ENCODE peak calls at places on chromosomes 2 and 18, in ten cellular contexts. O is A549, V is fibroblast of mammary gland, E is sigmoid colon, T is left lung, J is foreskin fibroblast, U is H1, M is choroid plexus epithelial cell, F is nephron progenitor cell, G is HepG2. Q is an unnamed sample.

GRCh38 chr2:236744316-236745105 is 174.9 kb downstream of the ACKR3 start:
- DNase-seq in E (no peak), J (peak; percentile 89), V (peak; percentile 99), M (peak; percentile 99), T (peak; percentile 58), U (no peak), O (no peak), G (no peak), F (no peak), Q (no peak)

GRCh38 chr2:10283106-10284062 is 19.3 kb upstream of the HPCAL1 start:
- DNase-seq in E (peak; percentile 64), G (peak; percentile 45), T (no peak), V (peak; percentile 83), O (peak; percentile 98), U (no peak), J (peak; percentile 94), F (no peak), M (peak; percentile 51), Q (no peak)

GRCh38 chr2:1488851-1489250 is 75.6 kb downstream of the TPO start:
- DNase-seq in G (no peak), J (no peak), M (no peak), F (no peak), T (no peak), E (peak; percentile 18), V (no peak), O (no peak), U (no peak), Q (no peak)

GRCh38 chr18:63079114-63079513 is 240.5 kb downstream of the BCL2 start:
- DNase-seq in F (no peak), V (no peak), E (no peak), G (no peak), T (no peak), O (no peak), M (no peak), J (no peak), U (no peak), Q (no peak)

GRCh38 chr2:215401896-215402379 is 33.9 kb downstream of the FN1 start:
- DNase-seq in F (no peak), M (peak; percentile 85), T (no peak), G (no peak), U (no peak), E (no peak), J (peak; percentile 84), V (peak; percentile 89), O (no peak), Q (no peak)

GRCh38 chr18:59799383-59800015 is 100.3 kb upstream of the PMAIP1 start:
- DNase-seq in T (no peak), F (no peak), M (peak; percentile 61), E (no peak), V (peak; percentile 90), G (no peak), O (no peak), J (peak; percentile 85), U (no peak), Q (no peak)

GRCh38 chr2:241958818-241959545 is 89.5 kb downstream of the RTP5 start:
- DNase-seq in O (no peak), G (no peak), E (peak; percentile 44), M (no peak), T (no peak), J (no peak), V (no peak), U (no peak), F (no peak), Q (no peak)

GRCh38 chr2:221426929-221427328 is 145.2 kb downstream of the EPHA4 start:
- DNase-seq in G (no peak), J (no peak), V (no peak), U (no peak), M (no peak), O (no peak), E (no peak), T (no peak), F (no peak), Q (no peak)

GRCh38 chr18:65439184-65439583 is 311.6 kb upstream of the CDH7 start:
- DNase-seq in T (no peak), F (no peak), V (peak; percentile 2), M (peak; percentile 0), E (no peak), U (no peak), J (peak; percentile 20), O (no peak), G (no peak), Q (no peak)

DNA sequence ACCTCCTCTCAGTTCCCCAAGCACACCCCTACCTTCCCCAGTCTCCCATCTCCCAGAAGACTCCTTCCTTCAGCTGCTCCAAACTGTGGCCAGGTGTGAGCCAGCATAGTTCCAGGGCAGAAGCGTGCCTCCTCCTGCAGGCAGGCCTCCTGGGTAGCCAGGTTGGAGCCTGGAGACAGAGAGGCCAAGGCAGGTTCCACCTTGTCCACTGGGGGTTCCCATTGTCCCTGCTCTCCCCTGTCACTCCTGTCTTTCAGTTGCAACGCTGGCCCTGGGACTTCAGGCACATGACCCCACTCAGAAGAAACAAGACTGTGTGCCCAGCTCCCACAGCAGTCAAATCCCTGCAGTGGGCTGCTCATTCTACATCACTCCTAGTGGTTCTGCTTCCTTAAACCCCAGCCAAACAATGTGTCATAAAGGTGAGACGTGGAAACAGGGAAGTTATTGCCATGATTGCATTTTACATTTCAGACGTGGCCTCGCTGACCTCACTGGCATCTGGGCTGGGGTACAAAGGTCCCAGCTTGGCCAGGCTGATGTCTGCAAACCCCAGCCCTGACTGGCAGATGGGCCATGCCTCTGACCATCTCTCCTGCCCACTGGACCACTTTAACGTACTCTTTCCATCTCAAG is 96.5 kb upstream of the BOD1L2 start:
- DNase-seq in F (no peak), M (no peak), T (no peak), V (no peak), J (no peak), U (no peak), E (no peak), G (peak; percentile 4), O (no peak), Q (no peak)
- TF ChIP-seq CTCF in F (no peak), M (no peak), T (no peak), V (no peak), J (no peak), U (no peak), E (no peak), G (peak; percentile 25), O (no peak), Q (no peak)

DNA sequence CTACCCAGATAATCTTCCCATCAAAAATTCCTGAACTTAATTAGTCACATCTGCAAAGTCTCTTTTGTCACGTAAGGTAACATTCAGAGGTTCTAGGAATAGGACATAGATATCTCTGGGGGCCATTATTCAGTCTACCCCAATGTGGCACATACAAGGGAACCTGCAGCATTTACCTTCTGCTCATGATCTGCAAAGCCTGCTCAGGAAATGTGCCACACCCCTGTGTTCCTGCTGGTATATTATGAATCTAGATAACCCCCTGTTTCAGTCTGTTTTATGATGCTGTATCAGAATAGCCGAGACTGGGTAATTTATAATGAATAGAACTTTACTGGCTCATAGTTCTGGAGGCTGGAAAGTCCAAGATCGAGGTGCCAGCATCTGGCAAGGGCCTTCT is 103.5 kb downstream of the ARL4C start:
- DNase-seq in F (no peak), G (no peak), O (no peak), V (no peak), U (no peak), T (no peak), J (no peak), E (no peak), M (no peak), Q (no peak)
- TF ChIP-seq CTCF in F (no peak), G (no peak), O (no peak), V (no peak), U (no peak), T (no peak), J (no peak), E (no peak), M (no peak), Q (no peak)

GRCh38 chr2:167964650-167965404 is 282.6 kb downstream of the STK39 start:
- DNase-seq in E (no peak), U (no peak), T (no peak), J (peak; percentile 18), M (peak; percentile 48), V (peak; percentile 20), F (no peak), G (peak; percentile 10), O (no peak), Q (no peak)
- TF ChIP-seq CTCF in E (no peak), U (no peak), T (no peak), J (peak; percentile 10), M (peak; percentile 56), V (peak; percentile 36), F (peak; percentile 36), G (no peak), O (peak; percentile 42), Q (no peak)

GRCh38 chr2:68746408-68746807 is 11.8 kb downstream of the ARHGAP25 start:
- DNase-seq in F (no peak), U (no peak), E (peak; percentile 17), G (no peak), M (no peak), J (no peak), O (no peak), V (no peak), T (no peak), Q (no peak)

GRCh38 chr2:68743531-68743930 is 8.9 kb downstream of the ARHGAP25 start:
- DNase-seq in O (no peak), G (no peak), F (no peak), T (no peak), V (no peak), M (no peak), E (no peak), J (no peak), U (no peak), Q (no peak)

GRCh38 chr2:68742638-68743037 is 8.0 kb downstream of the ARHGAP25 start:
- DNase-seq in G (no peak), M (no peak), T (no peak), O (no peak), E (peak; percentile 18), F (no peak), J (no peak), V (no peak), U (no peak), Q (no peak)

GRCh38 chr2:68745006-68745405 is 10.4 kb downstream of the ARHGAP25 start:
- DNase-seq in G (no peak), E (no peak), J (no peak), F (no peak), O (no peak), V (no peak), U (no peak), M (no peak), T (no peak), Q (no peak)

DNA sequence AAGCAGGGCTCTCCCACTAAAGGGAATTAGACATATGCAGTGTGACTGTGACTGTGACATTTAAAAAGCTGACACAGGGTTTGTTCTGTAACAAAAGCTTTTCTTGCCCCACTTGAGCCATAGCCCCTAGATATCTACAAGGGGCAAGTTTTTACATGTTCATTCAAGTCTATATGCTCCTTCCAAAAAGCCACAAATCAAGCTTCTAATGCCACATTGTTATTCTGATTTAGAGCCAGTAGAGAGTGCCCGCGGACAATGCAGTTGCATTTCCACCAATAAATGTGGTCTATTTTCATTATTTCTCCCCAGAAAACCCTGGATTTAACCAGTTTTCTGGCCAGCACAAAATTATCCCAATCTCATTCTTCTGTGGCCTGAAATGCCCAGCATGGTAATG is 9.9 kb downstream of the ARHGAP25 start:
- DNase-seq in M (no peak), V (no peak), E (peak; percentile 4), O (no peak), J (peak; percentile 8), T (no peak), G (no peak), F (no peak), U (no peak), Q (no peak)
- TF ChIP-seq CTCF in M (peak; percentile 29), V (no peak), E (no peak), O (no peak), J (no peak), T (no peak), G (no peak), F (no peak), U (no peak), Q (no peak)

Q was measured in glutamatergic neuron.